ENCODE peak calls at places on chromosome 11, in ten cellular contexts. C is heart left ventricle; Q is CD8-positive, alpha-beta memory T cell; H is fibroblast of lung; S is IMR-90; A is heart right ventricle; T is prostate gland; D is adrenal gland; V is left ventricle myocardium inferior; W is HAP-1. Z is an unnamed sample.

GRCh38 chr11:72684236-72684912 is 10.2 kb upstream of the PDE2A start:
- DNase-seq in T (peak; percentile 25), S (peak; percentile 57), H (peak; percentile 69), Q (peak; percentile 21), D (peak; percentile 66), C (peak; percentile 60), W (peak; percentile 36), V (peak; percentile 78), A (peak; percentile 56), Z (peak; percentile 82)

GRCh38 chr11:59778122-59778521 is 22.9 kb downstream of the STX3 start:
- DNase-seq in V (no peak), T (no peak), W (no peak), A (no peak), C (no peak), D (peak; percentile 67), H (no peak), Q (no peak), S (no peak), Z (no peak)

GRCh38 chr11:13964771-13965074 is 2.2 kb downstream of the SPON1 start:
- DNase-seq in V (no peak), W (no peak), T (no peak), Q (no peak), A (no peak), H (no peak), C (no peak), S (no peak), D (no peak), Z (no peak)

GRCh38 chr11:73147771-73148681 is 5.9 kb upstream of the FCHSD2 start:
- DNase-seq in D (no peak), S (no peak), V (peak; percentile 78), A (peak; percentile 79), T (no peak), C (peak; percentile 81), H (no peak), Q (no peak), W (no peak), Z (no peak)

GRCh38 chr11:75786101-75786736 is 17.6 kb downstream of the DGAT2 start:
- DNase-seq in W (no peak), C (no peak), V (no peak), H (no peak), S (no peak), A (no peak), D (no peak), T (no peak), Q (no peak), Z (no peak)

GRCh38 chr11:1072116-1072820 is 2.4 kb upstream of the MUC2 start:
- DNase-seq in S (peak; percentile 71), V (peak; percentile 17), A (peak; percentile 66), D (no peak), Q (no peak), W (no peak), C (peak; percentile 64), H (peak; percentile 5), T (no peak), Z (no peak)

GRCh38 chr11:1937616-1938342 is 9.4 kb upstream of the MRPL23 start:
- DNase-seq in D (peak; percentile 4), V (no peak), A (no peak), W (no peak), C (peak; percentile 13), Q (no peak), H (no peak), T (no peak), S (no peak), Z (peak; percentile 76)

GRCh38 chr11:74035264-74035663 is 26.4 kb upstream of the UCP3 start:
- DNase-seq in Q (no peak), W (no peak), D (no peak), A (no peak), C (no peak), S (peak; percentile 72), T (no peak), V (no peak), H (peak; percentile 55), Z (no peak)

GRCh38 chr11:119337581-119338317 is 2.9 kb downstream of the C1QTNF5 start:
- DNase-seq in C (no peak), W (peak; percentile 40), V (no peak), S (peak; percentile 90), H (peak; percentile 83), T (no peak), A (no peak), Q (no peak), D (no peak), Z (peak; percentile 45)

GRCh38 chr11:87143663-87144062 is 105.9 kb downstream of the TMEM135 start:
- DNase-seq in T (no peak), A (no peak), W (no peak), D (no peak), S (no peak), Q (no peak), H (no peak), C (no peak), V (no peak), Z (no peak)

GRCh38 chr11:35845860-35846259 is 98.0 kb upstream of the LDLRAD3 start:
- DNase-seq in A (no peak), D (no peak), W (no peak), C (no peak), H (no peak), V (no peak), Q (no peak), S (no peak), T (no peak), Z (no peak)

GRCh38 chr11:96303067-96303466 is 39.9 kb downstream of the MAML2 start:
- DNase-seq in W (no peak), D (no peak), A (no peak), C (no peak), Q (no peak), V (no peak), H (peak; percentile 74), S (peak; percentile 87), T (no peak), Z (no peak)

GRCh38 chr11:2434506-2435255 is 9.6 kb downstream of the TRPM5 start:
- DNase-seq in C (no peak), T (no peak), A (no peak), V (no peak), Q (no peak), S (no peak), W (no peak), H (no peak), D (no peak), Z (peak; percentile 33)

GRCh38 chr11:32118025-32118974 is 27.4 kb downstream of the RCN1 start:
- DNase-seq in V (no peak), S (peak; percentile 80), Q (no peak), W (no peak), T (no peak), D (peak; percentile 56), H (peak; percentile 66), C (no peak), A (no peak), Z (no peak)

GRCh38 chr11:77038825-77039326 is 4.7 kb downstream of the B3GNT6 start:
- DNase-seq in C (no peak), A (no peak), T (no peak), S (no peak), V (no peak), H (no peak), D (peak; percentile 15), Q (no peak), W (no peak), Z (no peak)

GRCh38 chr11:99257131-99257530 is 236.4 kb downstream of the CNTN5 start:
- DNase-seq in W (no peak), A (no peak), C (no peak), T (no peak), V (no peak), S (no peak), Q (no peak), D (no peak), H (no peak), Z (no peak)

GRCh38 chr11:11843642-11844041 is 1.9 kb downstream of the USP47 start:
- DNase-seq in S (no peak), T (no peak), H (no peak), A (no peak), Q (no peak), D (no peak), W (no peak), V (no peak), C (no peak), Z (no peak)
- H3K4me1 ChIP-seq in S (peaks cover 4% of the 10 kb centered on the region), T (peaks cover 17% of the 10 kb centered on the region), H (peaks cover 2% of the 10 kb centered on the region), A (peaks cover 60% of the 10 kb centered on the region), Q (peaks cover 48% of the 10 kb centered on the region), D (peaks cover 58% of the 10 kb centered on the region), W (peaks cover 14% of the 10 kb centered on the region), V (peaks cover 76% of the 10 kb centered on the region), C (peaks cover 53% of the 10 kb centered on the region), Z (no peaks in the 10 kb centered on the region)

DNA sequence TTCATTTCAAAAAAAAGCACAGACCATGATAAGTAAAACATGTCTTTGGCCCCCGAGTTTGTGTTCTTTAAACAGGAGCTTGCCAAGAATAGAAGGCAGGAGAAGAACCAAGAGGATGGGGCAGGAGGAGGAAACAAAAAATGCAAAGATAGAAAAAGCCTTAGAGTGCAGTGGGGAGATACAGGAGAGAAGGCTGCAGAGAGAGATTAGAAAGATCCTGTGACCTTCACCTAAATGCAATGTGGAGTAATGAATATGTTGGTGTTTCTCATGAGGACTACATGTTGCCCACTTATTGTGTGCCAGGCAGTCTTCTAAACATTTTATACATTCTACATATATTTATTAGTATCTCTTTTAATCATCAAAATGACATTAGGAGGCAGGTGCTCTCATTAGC is 2.3 kb upstream of the APLNR start:
- DNase-seq in W (no peak), H (no peak), T (no peak), C (no peak), Q (no peak), S (no peak), A (no peak), V (no peak), D (no peak), Z (no peak)
- H3K4me3 ChIP-seq in W (no peak overlapping the region), H (no peak overlapping the region), T (no peak overlapping the region), C (no peak overlapping the region), Q (no peak overlapping the region), S (no peak overlapping the region), A (no peak overlapping the region), V (no peak overlapping the region), D (no peak overlapping the region), Z (no peak overlapping the region)

DNA sequence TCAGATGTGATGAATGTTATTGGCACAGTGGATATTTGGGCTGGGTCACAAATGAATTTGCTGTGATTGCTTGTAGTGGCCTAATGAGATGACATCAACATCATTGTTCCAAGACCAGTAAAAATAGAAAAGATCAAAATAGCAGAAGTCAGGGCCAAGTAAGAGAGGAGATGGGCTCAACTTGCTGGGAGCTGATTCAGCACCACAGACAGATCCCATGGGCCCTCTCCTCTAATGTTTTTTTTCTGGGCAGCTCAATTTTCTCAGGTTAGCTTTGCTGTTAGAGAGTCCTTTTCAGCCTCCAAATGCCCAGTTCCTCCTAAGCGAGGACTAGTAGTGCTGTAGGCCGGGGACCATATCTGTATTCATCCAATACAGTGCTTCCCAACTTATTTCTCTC is 86.0 kb upstream of the IZUMO1R start:
- DNase-seq in Q (no peak), C (no peak), A (no peak), H (no peak), W (no peak), S (peak; percentile 9), V (no peak), T (no peak), D (no peak), Z (no peak)
- H3K9me3 ChIP-seq in Q (peaks cover 18% of the 10 kb centered on the region), C (peaks cover 23% of the 10 kb centered on the region), A (no peaks in the 10 kb centered on the region), H (no peaks in the 10 kb centered on the region), W (no peaks in the 10 kb centered on the region), S (peaks cover 2% of the 10 kb centered on the region), V (peaks cover 44% of the 10 kb centered on the region), T (no peaks in the 10 kb centered on the region), D (no peaks in the 10 kb centered on the region), Z (peaks cover 8% of the 10 kb centered on the region)

DNA sequence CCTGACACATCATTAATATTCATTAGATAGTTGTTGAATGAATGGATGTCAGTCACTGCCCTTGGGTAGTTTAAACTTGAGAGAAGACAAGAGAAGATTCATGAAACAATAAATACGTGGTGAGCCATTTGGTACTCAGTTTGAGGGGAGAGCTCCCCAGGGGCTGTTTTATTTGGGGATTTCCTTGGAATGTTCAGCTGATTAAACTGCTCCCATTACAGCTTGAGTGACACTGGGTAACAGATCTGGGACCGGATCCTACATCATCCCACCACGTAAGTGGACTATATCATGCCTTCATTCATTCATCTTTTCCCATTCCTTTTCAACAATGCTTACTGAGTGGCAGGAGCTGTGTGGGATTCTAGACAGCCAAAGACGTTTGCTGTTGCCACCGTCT is 162.0 kb downstream of the FAT3 start:
- DNase-seq in T (no peak), V (no peak), Q (no peak), D (no peak), C (no peak), H (no peak), A (no peak), W (no peak), S (no peak), Z (no peak)
- H3K4me1 ChIP-seq in T (no peaks in the 10 kb centered on the region), V (no peaks in the 10 kb centered on the region), Q (no peaks in the 10 kb centered on the region), D (no peaks in the 10 kb centered on the region), C (no peaks in the 10 kb centered on the region), H (peaks cover 10% of the 10 kb centered on the region), A (peaks cover 3% of the 10 kb centered on the region), W (peaks cover 7% of the 10 kb centered on the region), S (peaks cover 2% of the 10 kb centered on the region), Z (no peaks in the 10 kb centered on the region)